ENCODE peak calls at places on chromosome 22, in five cellular contexts. One of them, this sample, is unnamed.

GRCh38 chr22:36417281-36417686 is 29.5 kb upstream of the MYH9 start:
- DNase-seq in K562: no peak
- DNase-seq in SK-N-SH: no peak
- DNase-seq in Panc1: no peak
- DNase-seq in H1: no peak
- DNase-seq in this sample: no peak

GRCh38 chr22:36463783-36464184 is 17.7 kb downstream of the TXN2 start:
- DNase-seq in SK-N-SH: no peak
- DNase-seq in H1: no peak
- DNase-seq in K562: no peak
- DNase-seq in Panc1: no peak
- DNase-seq in this sample: no peak

GRCh38 chr22:47022475-47022874 is 260.0 kb downstream of the TBC1D22A start:
- DNase-seq in K562: no peak
- DNase-seq in H1: no peak
- DNase-seq in SK-N-SH: no peak
- DNase-seq in Panc1: no peak
- DNase-seq in this sample: no peak

GRCh38 chr22:25747245-25747944 is 5.4 kb downstream of the MYO18B start:
- DNase-seq in H1: no peak
- DNase-seq in K562: peak
- DNase-seq in Panc1: no peak
- DNase-seq in SK-N-SH: peak
- DNase-seq in this sample: peak

GRCh38 chr22:30253205-30253852 is 6.8 kb upstream of the LIF start:
- DNase-seq in K562: no peak
- DNase-seq in Panc1: no peak
- DNase-seq in SK-N-SH: peak
- DNase-seq in H1: no peak
- DNase-seq in this sample: no peak

GRCh38 chr22:28402066-28402465 is 277.6 kb downstream of the TTC28 start:
- DNase-seq in K562: no peak
- DNase-seq in SK-N-SH: no peak
- DNase-seq in Panc1: no peak
- DNase-seq in H1: no peak
- DNase-seq in this sample: no peak

GRCh38 chr22:24208012-24208749 is 26.9 kb downstream of the SUSD2 start:
- DNase-seq in H1: no peak
- DNase-seq in Panc1: peak
- DNase-seq in SK-N-SH: peak
- DNase-seq in K562: no peak
- DNase-seq in this sample: peak

GRCh38 chr22:38460367-38460952 is 5.5 kb upstream of the KCNJ4 start:
- DNase-seq in K562: no peak
- DNase-seq in SK-N-SH: no peak
- DNase-seq in Panc1: no peak
- DNase-seq in H1: no peak
- DNase-seq in this sample: no peak

GRCh38 chr22:30605449-30606110 is 1.4 kb upstream of the TCN2 start:
- DNase-seq in Panc1: no peak
- DNase-seq in K562: peak
- DNase-seq in SK-N-SH: peak
- DNase-seq in H1: no peak
- DNase-seq in this sample: peak

GRCh38 chr22:49196046-49196511 is 631.6 kb downstream of the BRD1 start:
- DNase-seq in H1: no peak
- DNase-seq in SK-N-SH: no peak
- DNase-seq in K562: no peak
- DNase-seq in Panc1: no peak
- DNase-seq in this sample: no peak

GRCh38 chr22:43893266-43893665 is 1.5 kb upstream of the PNPLA5 start:
- DNase-seq in SK-N-SH: no peak
- DNase-seq in Panc1: no peak
- DNase-seq in H1: no peak
- DNase-seq in K562: no peak
- DNase-seq in this sample: no peak

GRCh38 chr22:27112273-27112672 is 454.9 kb downstream of the MIAT start:
- DNase-seq in Panc1: no peak
- DNase-seq in H1: no peak
- DNase-seq in K562: no peak
- DNase-seq in SK-N-SH: no peak
- DNase-seq in this sample: no peak

GRCh38 chr22:29820941-29821789 is 16.9 kb downstream of the ASCC2 start:
- DNase-seq in SK-N-SH: peak
- DNase-seq in Panc1: no peak
- DNase-seq in K562: peak
- DNase-seq in H1: no peak
- DNase-seq in this sample: peak

GRCh38 chr22:46661221-46661851 is 41.1 kb downstream of the GRAMD4 start:
- DNase-seq in K562: no peak
- DNase-seq in SK-N-SH: peak
- DNase-seq in Panc1: no peak
- DNase-seq in H1: no peak
- DNase-seq in this sample: peak

GRCh38 chr22:33726294-33726711 is 194.0 kb downstream of the LARGE1 start:
- DNase-seq in K562: no peak
- DNase-seq in Panc1: no peak
- DNase-seq in SK-N-SH: no peak
- DNase-seq in H1: no peak
- DNase-seq in this sample: no peak
- TF ChIP-seq SIN3A in K562: no peak
- TF ChIP-seq SIN3A in Panc1: no peak
- TF ChIP-seq SIN3A in SK-N-SH: no peak
- TF ChIP-seq SIN3A in H1: no peak
- TF ChIP-seq SIN3A in this sample: no peak

GRCh38 chr22:39650996-39651782 is 80.6 kb downstream of the CACNA1I start:
- DNase-seq in H1: no peak
- DNase-seq in Panc1: no peak
- DNase-seq in SK-N-SH: no peak
- DNase-seq in K562: no peak
- DNase-seq in this sample: no peak

GRCh38 chr22:39646614-39647210 is 76.2 kb downstream of the CACNA1I start:
- DNase-seq in H1: no peak
- DNase-seq in SK-N-SH: no peak
- DNase-seq in Panc1: no peak
- DNase-seq in K562: no peak
- DNase-seq in this sample: no peak

GRCh38 chr22:39645532-39645931 is 75.0 kb downstream of the CACNA1I start:
- DNase-seq in SK-N-SH: peak
- DNase-seq in Panc1: no peak
- DNase-seq in K562: no peak
- DNase-seq in H1: no peak
- DNase-seq in this sample: no peak

GRCh38 chr22:39649500-39650089 is 79.0 kb downstream of the CACNA1I start:
- DNase-seq in K562: no peak
- DNase-seq in H1: no peak
- DNase-seq in Panc1: no peak
- DNase-seq in SK-N-SH: no peak
- DNase-seq in this sample: no peak

DNA sequence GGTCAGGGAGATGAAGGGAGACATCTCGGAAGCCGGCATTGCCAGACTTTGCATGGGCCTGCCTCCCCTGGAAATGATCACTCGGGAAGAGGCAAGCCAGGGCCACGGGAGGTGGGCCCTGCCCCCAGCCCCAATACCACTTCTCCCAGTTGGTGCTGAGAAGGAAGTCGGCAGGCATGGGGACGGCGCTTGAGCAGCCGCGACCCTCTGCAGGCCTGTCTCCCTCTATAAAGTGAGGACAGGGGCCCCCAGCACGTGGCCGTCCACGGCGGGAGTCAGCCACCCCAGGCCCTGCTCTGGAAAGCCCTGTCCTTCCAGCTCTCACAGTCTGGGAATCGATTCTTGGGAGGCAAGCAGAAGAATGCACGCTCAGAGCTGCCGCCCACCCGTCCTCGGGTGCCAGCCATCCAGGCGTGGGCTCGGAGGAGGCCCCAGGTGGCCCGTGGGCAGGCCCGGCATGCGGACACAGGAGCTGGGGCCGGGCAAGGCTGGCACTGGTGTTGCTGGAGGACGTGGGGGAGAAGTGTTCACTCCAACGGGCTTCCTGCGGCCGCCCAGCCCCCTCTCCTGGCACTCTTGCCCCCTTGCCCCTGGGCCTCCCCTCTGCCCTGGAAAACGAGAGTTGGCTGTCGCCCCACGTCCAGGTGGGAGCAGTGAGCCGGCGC is 77.4 kb downstream of the CACNA1I start:
- DNase-seq in H1: no peak
- DNase-seq in SK-N-SH: no peak
- DNase-seq in K562: no peak
- DNase-seq in Panc1: no peak
- DNase-seq in this sample: no peak
- TF ChIP-seq SIN3A in H1: no peak
- TF ChIP-seq SIN3A in SK-N-SH: no peak
- TF ChIP-seq SIN3A in K562: no peak
- TF ChIP-seq SIN3A in Panc1: no peak
- TF ChIP-seq SIN3A in this sample: no peak

GRCh38 chr22:19879248-19879575 is 24.5 kb upstream of the GNB1L start:
- DNase-seq in Panc1: no peak
- DNase-seq in SK-N-SH: peak
- DNase-seq in K562: no peak
- DNase-seq in H1: no peak
- DNase-seq in this sample: no peak

GRCh38 chr22:19879651-19879995 is 24.9 kb upstream of the GNB1L start:
- DNase-seq in H1: no peak
- DNase-seq in Panc1: no peak
- DNase-seq in SK-N-SH: peak
- DNase-seq in K562: no peak
- DNase-seq in this sample: no peak

GRCh38 chr22:19879996-19880785 is 25.5 kb upstream of the GNB1L start:
- DNase-seq in Panc1: no peak
- DNase-seq in H1: no peak
- DNase-seq in K562: no peak
- DNase-seq in SK-N-SH: peak
- DNase-seq in this sample: no peak

GRCh38 chr22:19882446-19883381 is 28.0 kb upstream of the GNB1L start:
- DNase-seq in H1: no peak
- DNase-seq in Panc1: no peak
- DNase-seq in K562: no peak
- DNase-seq in SK-N-SH: peak
- DNase-seq in this sample: no peak

DNA sequence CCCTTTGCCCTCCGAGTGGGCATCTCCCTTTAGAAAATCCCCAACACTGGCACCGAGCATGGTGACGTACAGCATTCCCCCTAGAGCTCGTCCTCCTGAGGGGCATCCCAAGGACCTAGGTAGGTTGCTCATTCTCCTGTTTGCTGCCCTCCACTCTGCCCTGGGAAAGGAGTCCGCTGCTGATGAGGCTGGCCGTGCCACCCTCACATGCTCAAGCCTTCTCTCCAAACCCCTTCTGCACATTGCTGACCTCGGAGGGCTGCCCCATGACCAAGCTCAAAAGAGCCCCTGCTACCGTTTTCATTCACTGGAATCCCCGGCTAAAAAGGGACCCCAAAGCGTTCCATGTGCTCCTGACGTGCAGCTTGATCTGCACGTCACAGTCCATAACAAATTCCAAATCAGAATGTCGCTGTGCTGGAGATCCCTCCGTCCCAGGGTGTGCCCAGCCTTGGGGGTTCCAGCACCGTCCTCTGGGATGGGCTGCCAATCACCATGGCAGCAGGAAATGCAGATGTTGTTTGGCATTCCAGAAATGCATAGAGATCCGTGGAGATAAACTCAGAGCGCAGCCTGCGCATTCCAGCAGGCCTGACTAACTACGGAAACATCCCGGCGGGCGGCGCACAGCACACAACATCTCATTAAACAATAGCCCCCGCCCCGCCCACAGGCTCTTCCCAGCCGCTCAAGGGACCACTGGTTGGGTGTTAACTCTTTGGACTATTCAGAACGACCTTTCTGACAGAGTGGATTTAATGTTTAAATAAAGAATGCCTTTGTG is 26.3 kb upstream of the GNB1L start:
- DNase-seq in Panc1: peak
- DNase-seq in K562: peak
- DNase-seq in SK-N-SH: peak
- DNase-seq in H1: peak
- DNase-seq in this sample: peak
- TF ChIP-seq SIN3A in Panc1: no peak
- TF ChIP-seq SIN3A in K562: no peak
- TF ChIP-seq SIN3A in SK-N-SH: peak
- TF ChIP-seq SIN3A in H1: no peak
- TF ChIP-seq SIN3A in this sample: no peak

GRCh38 chr22:44988671-44989070 is 21.1 kb downstream of the PHF21B start:
- DNase-seq in SK-N-SH: no peak
- DNase-seq in K562: no peak
- DNase-seq in H1: no peak
- DNase-seq in Panc1: no peak
- DNase-seq in this sample: no peak

GRCh38 chr22:44981857-44982256 is 27.9 kb downstream of the PHF21B start:
- DNase-seq in H1: no peak
- DNase-seq in K562: no peak
- DNase-seq in SK-N-SH: no peak
- DNase-seq in Panc1: no peak
- DNase-seq in this sample: no peak

GRCh38 chr22:44990328-44990727 is 19.5 kb downstream of the PHF21B start:
- DNase-seq in SK-N-SH: no peak
- DNase-seq in Panc1: no peak
- DNase-seq in K562: no peak
- DNase-seq in H1: no peak
- DNase-seq in this sample: no peak

GRCh38 chr22:44983878-44984482 is 25.8 kb downstream of the PHF21B start:
- DNase-seq in H1: no peak
- DNase-seq in Panc1: no peak
- DNase-seq in SK-N-SH: no peak
- DNase-seq in K562: no peak
- DNase-seq in this sample: no peak

GRCh38 chr22:44985906-44986527 is 23.8 kb downstream of the PHF21B start:
- DNase-seq in K562: no peak
- DNase-seq in SK-N-SH: no peak
- DNase-seq in Panc1: no peak
- DNase-seq in H1: no peak
- DNase-seq in this sample: no peak
- TF ChIP-seq SIN3A in K562: no peak
- TF ChIP-seq SIN3A in SK-N-SH: no peak
- TF ChIP-seq SIN3A in Panc1: no peak
- TF ChIP-seq SIN3A in H1: no peak
- TF ChIP-seq SIN3A in this sample: no peak

This sample was measured in HCT116.